ENCODE peak calls at places on chromosome 17, in seven cellular contexts. V is endothelial cell of umbilical vein, X is GM13976, O is PC-9, Z is epithelial cell of esophagus, Y is lower leg skin, G is AG04450. F is an unnamed sample.

GRCh38 chr17:76189741-76190140 is 48.7 kb upstream of the FOXJ1 start:
- DNase-seq in V (no peak), X (no peak), O (no peak), Z (no peak), Y (no peak), G (no peak), F (no peak)

GRCh38 chr17:48907713-48908046 is 527 bp upstream of the UBE2Z start:
- DNase-seq in V (no peak), X (peak; percentile 57), O (peak; percentile 64), Z (peak; percentile 33), Y (no peak), G (no peak), F (no peak)

GRCh38 chr17:59038734-59039133 is 67.9 kb downstream of the TRIM37 start:
- DNase-seq in V (no peak), X (no peak), O (no peak), Z (peak; percentile 1), Y (no peak), G (peak; percentile 34), F (peak; percentile 4)

GRCh38 chr17:64781810-64782555 is 119.9 kb upstream of the SMURF2 start:
- DNase-seq in V (no peak), X (peak; percentile 12), O (no peak), Z (no peak), Y (peak; percentile 85), G (no peak), F (no peak)

GRCh38 chr17:37050905-37051304 is 102.2 kb downstream of the AATF start:
- DNase-seq in V (no peak), X (no peak), O (no peak), Z (peak; percentile 54), Y (no peak), G (no peak), F (no peak)

GRCh38 chr17:2682304-2682938 is 29.1 kb downstream of the CLUH start:
- DNase-seq in V (no peak), X (no peak), O (no peak), Z (no peak), Y (no peak), G (no peak), F (no peak)

GRCh38 chr17:39196820-39197331 is 593 bp downstream of the CACNB1 start:
- DNase-seq in V (no peak), X (no peak), O (no peak), Z (no peak), Y (no peak), G (no peak), F (peak; percentile 35)

GRCh38 chr17:63706346-63707102 is 6.6 kb upstream of the LIMD2 start:
- DNase-seq in V (no peak), X (no peak), O (no peak), Z (no peak), Y (no peak), G (no peak), F (no peak)

GRCh38 chr17:40461774-40462342 is 18.6 kb downstream of the IGFBP4 start:
- DNase-seq in V (no peak), X (no peak), O (no peak), Z (no peak), Y (no peak), G (no peak), F (no peak)

GRCh38 chr17:69870091-69870530 is 204.9 kb upstream of the KCNJ16 start:
- DNase-seq in V (peak; percentile 83), X (no peak), O (peak; percentile 91), Z (peak; percentile 80), Y (no peak), G (peak; percentile 41), F (no peak)

GRCh38 chr17:79214940-79215604 is 140.4 kb downstream of the ENGASE start:
- DNase-seq in V (no peak), X (no peak), O (no peak), Z (no peak), Y (no peak), G (no peak), F (no peak)

GRCh38 chr17:5813357-5813756 is 229.0 kb upstream of the NLRP1 start:
- DNase-seq in V (no peak), X (no peak), O (no peak), Z (no peak), Y (peak; percentile 12), G (no peak), F (no peak)

DNA sequence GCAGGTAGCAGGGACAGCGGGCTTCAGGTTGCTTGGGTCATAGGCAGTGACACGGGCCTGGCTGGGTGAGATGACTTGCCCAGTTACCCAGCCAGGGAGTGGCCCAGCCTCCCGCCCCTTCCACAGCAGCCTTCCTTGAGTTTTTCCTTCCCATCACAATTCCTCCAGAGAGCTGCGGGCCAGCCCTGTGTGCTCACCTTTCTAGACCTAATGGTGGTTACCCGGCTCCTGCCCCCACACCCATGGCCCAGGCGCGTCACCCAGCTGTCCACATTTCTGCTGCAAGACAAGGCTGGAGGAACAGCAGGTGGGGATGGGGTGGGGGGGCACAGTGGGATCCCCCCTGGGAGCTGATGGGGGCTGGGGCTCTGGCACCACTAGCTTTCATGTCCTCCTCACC is 203.2 kb downstream of the NTN1 start:
- DNase-seq in V (no peak), X (no peak), O (no peak), Z (no peak), Y (no peak), G (no peak), F (no peak)
- TF ChIP-seq CTCF in V (no peak), X (no peak), O (no peak), Z (no peak), Y (no peak), G (no peak), F (no peak)

GRCh38 chr17:45424769-45425124 is 7.9 kb downstream of the ARHGAP27 start:
- DNase-seq in V (no peak), X (no peak), O (no peak), Z (no peak), Y (no peak), G (no peak), F (no peak)

GRCh38 chr17:45426561-45426960 is 6.1 kb downstream of the ARHGAP27 start:
- DNase-seq in V (no peak), X (no peak), O (no peak), Z (no peak), Y (no peak), G (no peak), F (no peak)

GRCh38 chr17:45425984-45426413 is 6.7 kb downstream of the ARHGAP27 start:
- DNase-seq in V (no peak), X (no peak), O (no peak), Z (no peak), Y (no peak), G (no peak), F (no peak)

GRCh38 chr17:45423936-45424335 is 8.7 kb downstream of the ARHGAP27 start:
- DNase-seq in V (no peak), X (no peak), O (peak; percentile 28), Z (no peak), Y (no peak), G (no peak), F (no peak)

DNA sequence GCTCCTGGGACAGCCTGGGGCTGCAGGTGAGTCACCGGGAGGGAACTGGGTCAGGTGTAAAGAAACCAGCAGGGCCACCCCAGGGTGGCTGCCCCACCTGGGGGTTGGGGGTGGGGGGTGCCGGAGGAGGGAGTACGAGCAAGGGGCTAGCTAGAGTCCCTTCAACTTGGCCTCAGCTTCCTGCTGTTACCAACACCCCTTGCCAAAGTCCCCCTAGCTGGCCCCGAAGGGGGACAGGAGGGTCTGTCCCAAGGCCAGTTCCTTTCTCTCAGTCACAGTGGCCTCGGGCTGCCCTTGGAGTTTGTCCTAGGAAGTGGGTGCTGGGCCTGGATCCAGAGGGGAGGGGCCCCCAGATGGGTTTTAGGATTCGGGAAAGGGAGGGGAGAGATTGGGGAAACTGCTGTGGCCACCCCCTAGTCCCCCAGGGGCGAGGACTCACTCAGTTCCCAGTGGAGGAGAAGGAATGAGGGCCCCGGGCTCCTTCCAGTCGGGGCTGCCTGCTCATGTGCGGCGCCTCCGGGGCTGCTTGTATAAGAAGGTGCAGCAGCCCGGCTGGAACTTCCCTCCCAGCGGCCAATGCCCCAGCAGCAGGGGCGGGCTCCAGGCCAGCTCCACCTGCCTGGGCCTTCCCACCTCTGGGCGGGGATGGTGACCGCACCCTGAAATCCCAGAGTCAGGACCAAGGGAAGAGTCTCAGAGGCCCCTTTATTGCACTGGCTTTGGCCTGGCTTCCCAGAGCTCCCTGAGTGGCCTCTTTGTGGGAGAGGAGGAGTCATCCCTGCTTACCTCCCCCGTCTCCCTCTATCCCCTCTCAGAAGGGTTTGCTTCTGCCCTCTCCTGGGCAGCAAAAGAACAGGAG is 7.3 kb downstream of the ARHGAP27 start:
- DNase-seq in V (no peak), X (peak; percentile 51), O (peak; percentile 99), Z (peak; percentile 91), Y (no peak), G (peak; percentile 50), F (no peak)
- TF ChIP-seq CTCF in V (peak; percentile 32), X (no peak), O (peak; percentile 71), Z (peak; percentile 77), Y (no peak), G (peak; percentile 71), F (no peak)

GRCh38 chr17:42047343-42047742 is 3.1 kb downstream of the C17orf113 start:
- DNase-seq in V (no peak), X (no peak), O (no peak), Z (no peak), Y (no peak), G (no peak), F (no peak)
- TF ChIP-seq CTCF in V (no peak), X (no peak), O (no peak), Z (no peak), Y (no peak), G (no peak), F (no peak)

GRCh38 chr17:72270530-72270929 is 149.7 kb downstream of the SOX9 start:
- DNase-seq in V (no peak), X (no peak), O (peak; percentile 82), Z (no peak), Y (no peak), G (no peak), F (no peak)
- TF ChIP-seq CTCF in V (no peak), X (no peak), O (no peak), Z (no peak), Y (no peak), G (no peak), F (no peak)

DNA sequence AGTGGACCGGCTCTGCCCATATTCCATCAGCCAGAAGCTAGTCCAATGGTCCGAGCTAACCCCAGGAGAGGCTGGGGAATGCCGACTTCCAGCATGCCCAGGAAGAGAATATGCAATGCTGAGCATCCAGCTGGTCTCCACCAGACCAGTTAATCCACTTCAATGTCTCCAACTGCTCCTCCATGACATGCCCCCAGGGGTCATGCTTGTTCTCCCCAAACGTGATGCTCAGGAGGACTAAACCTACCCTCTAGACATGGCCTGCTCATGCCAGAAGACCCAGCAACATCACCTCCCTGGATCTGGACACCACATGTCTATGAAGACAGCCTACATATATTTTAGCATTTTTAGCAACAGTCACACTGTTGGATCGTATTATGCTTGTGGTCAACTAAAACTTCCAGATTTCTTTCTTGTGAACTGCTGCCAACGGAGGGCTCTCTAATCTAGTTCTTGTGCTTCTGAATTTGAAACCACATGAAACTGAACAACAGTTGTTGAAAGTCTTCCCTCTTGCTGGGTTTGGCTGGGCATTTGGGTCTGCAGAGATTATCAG is 245.1 kb downstream of the SOX9 start:
- DNase-seq in V (no peak), X (no peak), O (no peak), Z (no peak), Y (no peak), G (no peak), F (no peak)
- TF ChIP-seq CTCF in V (no peak), X (no peak), O (no peak), Z (no peak), Y (no peak), G (no peak), F (no peak)

F was measured in activated CD8-positive, alpha-beta T cell treated with anti-CD3 and anti-CD28 coated beads for 36 hours.